ENCODE peak calls at places on chromosomes 5 and 9, in five cellular contexts. V is IMR-90, D is AG10803, U is WTC11, C is ascending aorta. E is an unnamed sample.

GRCh38 chr9:126499005-126499910 is 114.5 kb upstream of the LMX1B start:
- DNase-seq in V (peak; percentile 17), D (peak; percentile 11), U (peak; percentile 54), C (no peak), E (peak; percentile 43)

GRCh38 chr9:131636593-131636992 is 91.3 kb downstream of the PRRT1B start:
- DNase-seq in V (no peak), D (no peak), U (no peak), C (no peak), E (no peak)

GRCh38 chr9:124251188-124251587 is 6.6 kb upstream of the NEK6 start:
- DNase-seq in V (no peak), D (no peak), U (no peak), C (no peak), E (no peak)

GRCh38 chr9:71036501-71036900 is 84.9 kb downstream of the TRPM3 start:
- DNase-seq in V (no peak), D (no peak), U (no peak), C (no peak), E (peak; percentile 60)

GRCh38 chr9:21935631-21936030 is 58.6 kb downstream of the CDKN2A start:
- DNase-seq in V (no peak), D (no peak), U (no peak), C (no peak), E (no peak)

GRCh38 chr9:130997925-130998595 is 10.9 kb upstream of the LAMC3 start:
- DNase-seq in V (peak; percentile 54), D (peak; percentile 60), U (peak; percentile 96), C (peak; percentile 70), E (peak; percentile 60)

GRCh38 chr5:165775094-165775493 is 2269.7 kb downstream of the MAT2B start:
- DNase-seq in V (no peak), D (no peak), U (no peak), C (no peak), E (no peak)

GRCh38 chr9:87909310-87910041 is 8.3 kb upstream of the SPATA31C1 start:
- DNase-seq in V (no peak), D (no peak), U (no peak), C (peak; percentile 61), E (no peak)

GRCh38 chr9:34653610-34654072 is 1.7 kb downstream of the IL11RA start:
- DNase-seq in V (peak; percentile 20), D (peak; percentile 55), U (no peak), C (no peak), E (peak; percentile 41)

GRCh38 chr5:137199966-137200365 is 299.2 kb downstream of the SPOCK1 start:
- DNase-seq in V (peak; percentile 60), D (peak; percentile 78), U (no peak), C (no peak), E (peak; percentile 51)

DNA sequence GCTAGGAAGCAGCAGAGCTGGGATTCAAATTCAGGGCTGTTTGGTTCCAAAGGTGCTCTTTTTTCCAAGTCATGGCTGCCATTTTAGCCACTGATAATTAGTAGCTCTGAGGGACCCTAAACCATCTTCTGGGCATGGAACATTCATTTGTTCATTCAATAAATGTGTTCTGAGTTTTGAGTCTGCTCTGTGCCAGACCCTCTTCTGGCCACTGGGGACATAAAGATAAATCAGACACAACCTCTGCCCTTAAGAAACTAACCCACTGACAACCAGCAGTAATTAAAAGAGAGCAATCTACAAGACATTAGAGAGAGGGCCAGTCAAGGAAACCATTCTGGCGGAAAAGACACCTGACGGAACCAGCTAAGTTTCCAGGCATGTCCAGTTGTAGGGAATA is 2.0 kb upstream of the CPEB4 start:
- DNase-seq in V (no peak), D (no peak), U (no peak), C (no peak), E (no peak)
- TF ChIP-seq CTCF in V (no peak), D (no peak), U (no peak), C (no peak), E (no peak)

DNA sequence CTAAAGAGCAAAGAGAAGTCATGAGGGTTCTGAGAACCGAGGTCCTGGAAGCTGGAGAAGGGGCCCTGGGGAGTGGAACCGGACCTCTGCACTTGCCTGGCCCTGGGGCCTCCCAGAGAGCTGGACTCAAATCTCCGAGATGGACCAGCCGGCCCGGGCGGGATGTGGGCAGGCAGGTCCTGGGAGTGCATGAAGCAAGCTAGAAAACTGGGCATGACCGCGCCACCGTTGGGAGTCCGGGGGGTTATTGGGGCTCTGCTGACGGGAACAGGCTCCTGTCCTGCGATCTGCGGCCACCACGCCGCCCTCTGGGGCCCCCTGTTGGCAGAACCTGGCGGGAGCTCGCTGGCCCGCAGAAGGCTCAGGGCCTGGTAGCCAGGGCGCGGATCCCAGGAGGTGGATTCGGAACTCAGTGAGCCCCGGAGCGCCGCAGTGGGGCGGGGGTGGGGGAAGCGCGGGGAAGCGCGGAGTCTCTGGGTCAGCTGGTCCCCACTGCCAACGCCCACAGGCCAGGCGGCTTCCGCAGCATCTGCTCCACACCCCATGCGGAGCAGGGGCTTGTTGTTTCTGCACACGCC is 150.6 kb downstream of the ERCC6L2 start:
- DNase-seq in V (no peak), D (no peak), U (peak; percentile 86), C (no peak), E (no peak)
- TF ChIP-seq CTCF in V (no peak), D (peak; percentile 5), U (peak; percentile 48), C (no peak), E (no peak)

GRCh38 chr9:105242557-105242956 is 1.9 kb upstream of the SLC44A1 start:
- DNase-seq in V (no peak), D (no peak), U (no peak), C (no peak), E (peak; percentile 66)
- TF ChIP-seq CTCF in V (no peak), D (no peak), U (no peak), C (no peak), E (no peak)

DNA sequence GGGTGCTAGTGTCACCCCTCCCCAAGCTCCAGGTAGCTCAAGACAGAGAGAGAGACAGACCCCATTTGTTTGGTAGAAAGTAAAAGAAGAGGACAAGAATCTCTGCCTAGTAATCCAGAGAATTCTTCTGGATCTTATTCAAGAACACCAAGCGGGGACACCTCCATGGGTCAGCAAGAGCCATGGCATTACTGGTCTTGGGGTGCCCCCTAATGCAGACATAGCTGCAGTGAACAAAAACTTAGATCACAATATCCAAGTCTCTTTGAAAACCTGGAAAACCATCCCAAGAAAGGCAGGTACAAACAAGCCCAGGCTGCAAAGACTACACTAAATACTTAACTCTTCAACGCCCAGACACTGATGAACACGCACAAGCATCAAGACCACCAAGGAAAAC is 29.9 kb upstream of the PDE4D start:
- DNase-seq in V (peak; percentile 30), D (peak; percentile 55), U (peak; percentile 23), C (no peak), E (peak; percentile 6)
- TF ChIP-seq CTCF in V (peak; percentile 66), D (peak; percentile 61), U (no peak), C (no peak), E (no peak)

GRCh38 chr5:140346348-140347221 is at the start of gene HBEGF:
- DNase-seq in V (peak; percentile 63), D (peak; percentile 51), U (peak; percentile 93), C (peak; percentile 90), E (peak; percentile 55)

GRCh38 chr5:140348104-140348503 is 1.7 kb upstream of the HBEGF start:
- DNase-seq in V (no peak), D (no peak), U (no peak), C (no peak), E (no peak)

GRCh38 chr5:140344683-140345423 is 1.6 kb downstream of the HBEGF start:
- DNase-seq in V (peak; percentile 57), D (no peak), U (no peak), C (no peak), E (no peak)

GRCh38 chr5:140347382-140347781 is 979 bp upstream of the HBEGF start:
- DNase-seq in V (no peak), D (no peak), U (no peak), C (no peak), E (no peak)

GRCh38 chr5:140345919-140346347 is 470 bp downstream of the HBEGF start:
- DNase-seq in V (peak; percentile 66), D (peak; percentile 55), U (peak; percentile 74), C (peak; percentile 83), E (peak; percentile 59)
- TF ChIP-seq CTCF in V (peak; percentile 41), D (peak; percentile 48), U (no peak), C (peak; percentile 43), E (peak; percentile 48)

GRCh38 chr5:85077581-85077980 is 692.9 kb upstream of the EDIL3 start:
- DNase-seq in V (no peak), D (no peak), U (no peak), C (no peak), E (no peak)
- TF ChIP-seq CTCF in V (no peak), D (no peak), U (no peak), C (no peak), E (no peak)

DNA sequence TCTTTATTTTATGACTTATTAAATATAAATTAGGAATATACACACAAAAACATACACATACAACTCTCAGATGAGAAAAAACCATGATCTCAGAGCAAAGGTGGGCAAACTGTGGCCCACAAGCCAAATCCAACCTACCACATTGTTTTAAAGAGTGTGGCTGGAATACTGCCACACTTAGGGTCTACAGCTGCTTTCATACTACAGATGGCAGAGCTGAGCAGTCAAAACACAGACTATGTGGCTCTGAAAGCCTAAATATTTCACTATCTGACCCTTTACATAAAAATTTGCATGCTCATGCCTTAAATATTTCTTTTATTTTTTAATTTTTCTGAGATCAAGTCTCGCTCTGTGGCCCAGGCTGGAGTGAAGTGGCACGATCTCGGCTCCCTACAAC is 28.3 kb downstream of the LEAP2 start:
- DNase-seq in V (no peak), D (no peak), U (no peak), C (no peak), E (no peak)
- TF ChIP-seq CTCF in V (no peak), D (no peak), U (no peak), C (no peak), E (no peak)

GRCh38 chr9:93427655-93428379 is 23.7 kb upstream of the FAM120A start:
- DNase-seq in V (no peak), D (no peak), U (peak; percentile 59), C (no peak), E (no peak)
- TF ChIP-seq CTCF in V (no peak), D (no peak), U (no peak), C (no peak), E (no peak)

DNA sequence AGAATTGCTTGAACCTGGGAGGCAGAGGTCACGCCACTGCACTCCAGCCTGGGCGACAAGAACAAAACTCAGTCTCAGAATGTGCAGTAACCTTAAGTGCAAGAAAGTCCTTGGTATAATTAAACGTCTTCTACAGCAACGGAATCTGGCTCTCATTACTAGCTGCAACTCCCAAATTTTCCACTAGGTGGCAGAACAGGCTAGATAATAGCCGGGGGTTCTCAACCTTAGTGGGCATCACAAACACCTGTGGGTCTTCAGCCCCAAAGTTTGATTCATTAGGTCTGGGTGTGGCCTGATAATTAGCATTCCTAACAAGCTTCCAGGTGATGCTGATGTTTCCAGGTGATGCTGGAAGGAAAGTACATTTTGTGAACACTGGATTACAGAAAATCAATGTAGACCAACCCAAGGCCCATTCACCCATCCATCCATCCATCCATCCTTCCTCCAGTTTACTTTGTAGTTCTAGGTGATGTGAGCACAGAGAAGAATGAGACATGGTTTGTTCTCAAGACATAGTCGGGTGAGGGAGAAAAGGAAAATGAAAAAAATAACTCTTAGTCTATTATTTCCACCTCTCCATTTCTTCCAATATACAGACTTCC is 37.3 kb downstream of the FBXW2 start:
- DNase-seq in V (peak; percentile 34), D (peak; percentile 32), U (peak; percentile 67), C (peak; percentile 76), E (peak; percentile 62)
- TF ChIP-seq CTCF in V (peak; percentile 80), D (peak; percentile 92), U (peak; percentile 84), C (peak; percentile 86), E (peak; percentile 85)

GRCh38 chr9:89171693-89172092 is 6.9 kb downstream of the SHC3 start:
- DNase-seq in V (no peak), D (no peak), U (no peak), C (no peak), E (no peak)
- TF ChIP-seq CTCF in V (no peak), D (peak; percentile 18), U (no peak), C (no peak), E (no peak)

E was measured in fibroblast of the aortic adventitia.